ENCODE peak calls at places on chromosomes 5 and 9, in six cellular contexts. One of them, this sample, is unnamed.

GRCh38 chr5:122882836-122883235 is 37.4 kb downstream of the SNX24 start:
- DNase-seq in mesendoderm: no peak
- DNase-seq in H9: no peak
- DNase-seq in neuronal stem cell: no peak
- DNase-seq in IMR-90: peak; percentile 55
- DNase-seq in H1: no peak
- DNase-seq in this sample: peak; percentile 40

GRCh38 chr5:149581931-149582768 is 852 bp downstream of the ARHGEF37 start:
- DNase-seq in H1: peak; percentile 58
- DNase-seq in mesendoderm: peak; percentile 30
- DNase-seq in IMR-90: no peak
- DNase-seq in H9: peak; percentile 65
- DNase-seq in neuronal stem cell: peak; percentile 39
- DNase-seq in this sample: peak; percentile 57

GRCh38 chr9:132185164-132186009 is 23.5 kb downstream of the NTNG2 start:
- DNase-seq in H1: no peak
- DNase-seq in H9: peak; percentile 32
- DNase-seq in mesendoderm: peak; percentile 57
- DNase-seq in neuronal stem cell: no peak
- DNase-seq in IMR-90: no peak
- DNase-seq in this sample: no peak

GRCh38 chr5:140011297-140011802 is 31.7 kb downstream of the NRG2 start:
- DNase-seq in H1: no peak
- DNase-seq in mesendoderm: no peak
- DNase-seq in IMR-90: peak; percentile 1
- DNase-seq in H9: no peak
- DNase-seq in neuronal stem cell: no peak
- DNase-seq in this sample: peak; percentile 26

GRCh38 chr9:126709241-126709640 is 95.5 kb downstream of the LMX1B start:
- DNase-seq in mesendoderm: no peak
- DNase-seq in IMR-90: no peak
- DNase-seq in H1: no peak
- DNase-seq in H9: no peak
- DNase-seq in neuronal stem cell: no peak
- DNase-seq in this sample: no peak

GRCh38 chr9:134959971-134960310 is 42.2 kb upstream of the FCN1 start:
- DNase-seq in H1: no peak
- DNase-seq in H9: no peak
- DNase-seq in neuronal stem cell: no peak
- DNase-seq in mesendoderm: no peak
- DNase-seq in IMR-90: no peak
- DNase-seq in this sample: no peak

GRCh38 chr9:120136685-120137084 is 443.3 kb downstream of the CDK5RAP2 start:
- DNase-seq in H1: no peak
- DNase-seq in H9: no peak
- DNase-seq in mesendoderm: no peak
- DNase-seq in neuronal stem cell: no peak
- DNase-seq in IMR-90: no peak
- DNase-seq in this sample: no peak

GRCh38 chr9:13863112-13863511 is 450.8 kb downstream of the NFIB start:
- DNase-seq in mesendoderm: no peak
- DNase-seq in H1: no peak
- DNase-seq in H9: no peak
- DNase-seq in neuronal stem cell: no peak
- DNase-seq in IMR-90: peak; percentile 7
- DNase-seq in this sample: no peak

GRCh38 chr5:77718934-77719610 is 57.1 kb downstream of the TBCA start:
- DNase-seq in IMR-90: no peak
- DNase-seq in mesendoderm: no peak
- DNase-seq in H9: no peak
- DNase-seq in H1: no peak
- DNase-seq in neuronal stem cell: no peak
- DNase-seq in this sample: no peak

GRCh38 chr5:80625230-80625629 is 29.2 kb upstream of the MSH3 start:
- DNase-seq in H9: no peak
- DNase-seq in neuronal stem cell: no peak
- DNase-seq in mesendoderm: no peak
- DNase-seq in H1: no peak
- DNase-seq in IMR-90: no peak
- DNase-seq in this sample: no peak

GRCh38 chr5:123817267-123817666 is 305.3 kb downstream of the CSNK1G3 start:
- DNase-seq in neuronal stem cell: no peak
- DNase-seq in H1: no peak
- DNase-seq in mesendoderm: no peak
- DNase-seq in IMR-90: no peak
- DNase-seq in H9: no peak
- DNase-seq in this sample: no peak

GRCh38 chr5:969421-969839 is 39.2 kb upstream of the NKD2 start:
- DNase-seq in IMR-90: peak; percentile 5
- DNase-seq in H1: no peak
- DNase-seq in mesendoderm: no peak
- DNase-seq in neuronal stem cell: no peak
- DNase-seq in H9: no peak
- DNase-seq in this sample: no peak

GRCh38 chr9:21803674-21804048 is 1.2 kb downstream of the MTAP start:
- DNase-seq in IMR-90: no peak
- DNase-seq in H9: no peak
- DNase-seq in H1: no peak
- DNase-seq in neuronal stem cell: no peak
- DNase-seq in mesendoderm: peak; percentile 9
- DNase-seq in this sample: peak; percentile 28

GRCh38 chr5:134005415-134006118 is 792 bp upstream of the VDAC1 start:
- DNase-seq in mesendoderm: peak; percentile 89
- DNase-seq in IMR-90: no peak
- DNase-seq in H1: peak; percentile 71
- DNase-seq in H9: peak; percentile 70
- DNase-seq in neuronal stem cell: no peak
- DNase-seq in this sample: no peak

GRCh38 chr5:109597893-109598292 is 91.8 kb upstream of the MAN2A1 start:
- DNase-seq in mesendoderm: no peak
- DNase-seq in H9: no peak
- DNase-seq in H1: no peak
- DNase-seq in IMR-90: no peak
- DNase-seq in neuronal stem cell: no peak
- DNase-seq in this sample: no peak

GRCh38 chr5:109604758-109605157 is 85.0 kb upstream of the MAN2A1 start:
- DNase-seq in IMR-90: no peak
- DNase-seq in neuronal stem cell: no peak
- DNase-seq in H9: no peak
- DNase-seq in H1: no peak
- DNase-seq in mesendoderm: no peak
- DNase-seq in this sample: no peak

DNA sequence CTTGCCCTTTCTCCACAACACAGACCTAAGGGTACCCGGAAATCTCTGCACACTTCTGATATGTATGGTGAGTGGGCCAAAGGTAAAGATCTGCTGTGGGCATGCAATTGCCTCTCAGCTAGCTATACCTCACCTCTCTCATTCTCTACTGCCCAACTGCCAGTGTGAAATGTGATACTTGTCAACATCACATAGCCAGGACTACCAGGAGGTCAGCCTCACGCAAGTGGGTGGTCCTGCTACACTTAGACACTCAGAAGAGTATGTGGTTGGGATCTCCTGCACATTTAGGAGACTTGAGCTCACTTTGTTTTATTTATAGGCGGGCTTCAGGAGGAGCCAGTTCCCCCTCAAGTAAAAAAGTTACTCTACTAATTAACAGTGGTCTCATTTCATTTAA is 88.0 kb upstream of the MAN2A1 start:
- DNase-seq in H9: no peak
- DNase-seq in H1: no peak
- DNase-seq in mesendoderm: no peak
- DNase-seq in IMR-90: no peak
- DNase-seq in neuronal stem cell: no peak
- DNase-seq in this sample: no peak
- H2BK15ac ChIP-seq in H9: no peak overlapping the region
- H2BK15ac ChIP-seq in H1: no peak overlapping the region
- H2BK15ac ChIP-seq in mesendoderm: no peak overlapping the region
- H2BK15ac ChIP-seq in IMR-90: no peak overlapping the region
- H2BK15ac ChIP-seq in neuronal stem cell: no peak overlapping the region
- H2BK15ac ChIP-seq in this sample: no peak overlapping the region

GRCh38 chr5:67454957-67455561 is 258.5 kb upstream of the CD180 start:
- DNase-seq in H9: no peak
- DNase-seq in IMR-90: no peak
- DNase-seq in neuronal stem cell: no peak
- DNase-seq in mesendoderm: no peak
- DNase-seq in H1: no peak
- DNase-seq in this sample: no peak

GRCh38 chr5:67447732-67448131 is 251.1 kb upstream of the CD180 start:
- DNase-seq in mesendoderm: no peak
- DNase-seq in H1: no peak
- DNase-seq in IMR-90: no peak
- DNase-seq in H9: no peak
- DNase-seq in neuronal stem cell: no peak
- DNase-seq in this sample: no peak

GRCh38 chr5:67455987-67456386 is 259.4 kb upstream of the CD180 start:
- DNase-seq in IMR-90: no peak
- DNase-seq in neuronal stem cell: no peak
- DNase-seq in H9: no peak
- DNase-seq in H1: no peak
- DNase-seq in mesendoderm: no peak
- DNase-seq in this sample: no peak

GRCh38 chr5:67453526-67453925 is 256.9 kb upstream of the CD180 start:
- DNase-seq in IMR-90: no peak
- DNase-seq in H1: no peak
- DNase-seq in neuronal stem cell: no peak
- DNase-seq in mesendoderm: no peak
- DNase-seq in H9: no peak
- DNase-seq in this sample: peak; percentile 77

DNA sequence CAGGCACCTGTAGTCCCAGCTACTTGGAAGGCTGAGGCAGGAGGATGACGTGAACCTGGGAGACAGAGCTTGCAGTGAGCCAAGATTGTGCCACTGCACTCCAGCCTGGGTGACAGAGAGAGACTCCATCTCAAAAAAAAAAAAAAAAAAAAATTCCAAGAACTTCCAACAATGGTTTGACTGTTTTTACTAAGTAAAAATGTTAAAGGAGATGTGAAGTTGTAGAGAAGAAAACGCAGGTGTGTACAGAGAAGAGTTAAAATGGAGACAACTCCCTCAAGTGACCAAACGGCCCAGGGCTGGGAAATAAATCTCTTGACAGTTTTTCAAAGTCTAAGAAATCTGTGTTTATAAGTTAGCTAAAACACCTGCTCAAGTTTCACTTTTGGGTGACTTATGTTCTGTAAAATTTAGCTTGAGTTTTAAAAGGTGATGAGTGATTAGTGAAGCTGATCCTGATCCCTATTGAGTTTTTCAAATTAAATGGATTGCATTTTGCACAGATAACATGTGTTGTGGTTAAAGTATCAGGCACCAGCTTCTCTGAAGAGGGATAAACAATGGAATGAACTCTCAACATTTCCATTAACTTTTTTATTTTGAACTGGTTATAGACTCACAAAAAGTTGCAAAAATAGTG is 255.2 kb upstream of the CD180 start:
- DNase-seq in IMR-90: no peak
- DNase-seq in mesendoderm: no peak
- DNase-seq in neuronal stem cell: no peak
- DNase-seq in H9: no peak
- DNase-seq in H1: no peak
- DNase-seq in this sample: no peak
- H2BK15ac ChIP-seq in IMR-90: no peak overlapping the region
- H2BK15ac ChIP-seq in mesendoderm: no peak overlapping the region
- H2BK15ac ChIP-seq in neuronal stem cell: no peak overlapping the region
- H2BK15ac ChIP-seq in H9: no peak overlapping the region
- H2BK15ac ChIP-seq in H1: no peak overlapping the region
- H2BK15ac ChIP-seq in this sample: no peak overlapping the region

GRCh38 chr9:106528158-106528557 is 334.8 kb upstream of the ZNF462 start:
- DNase-seq in neuronal stem cell: no peak
- DNase-seq in mesendoderm: no peak
- DNase-seq in H1: no peak
- DNase-seq in H9: no peak
- DNase-seq in IMR-90: no peak
- DNase-seq in this sample: no peak

GRCh38 chr9:106534800-106535199 is 328.2 kb upstream of the ZNF462 start:
- DNase-seq in H9: no peak
- DNase-seq in neuronal stem cell: no peak
- DNase-seq in mesendoderm: no peak
- DNase-seq in H1: no peak
- DNase-seq in IMR-90: no peak
- DNase-seq in this sample: no peak

GRCh38 chr9:106532616-106533015 is 330.4 kb upstream of the ZNF462 start:
- DNase-seq in mesendoderm: no peak
- DNase-seq in neuronal stem cell: no peak
- DNase-seq in H1: no peak
- DNase-seq in H9: peak; percentile 43
- DNase-seq in IMR-90: no peak
- DNase-seq in this sample: no peak

GRCh38 chr9:106526805-106527204 is 336.2 kb upstream of the ZNF462 start:
- DNase-seq in mesendoderm: no peak
- DNase-seq in H9: no peak
- DNase-seq in IMR-90: no peak
- DNase-seq in neuronal stem cell: no peak
- DNase-seq in H1: no peak
- DNase-seq in this sample: no peak

DNA sequence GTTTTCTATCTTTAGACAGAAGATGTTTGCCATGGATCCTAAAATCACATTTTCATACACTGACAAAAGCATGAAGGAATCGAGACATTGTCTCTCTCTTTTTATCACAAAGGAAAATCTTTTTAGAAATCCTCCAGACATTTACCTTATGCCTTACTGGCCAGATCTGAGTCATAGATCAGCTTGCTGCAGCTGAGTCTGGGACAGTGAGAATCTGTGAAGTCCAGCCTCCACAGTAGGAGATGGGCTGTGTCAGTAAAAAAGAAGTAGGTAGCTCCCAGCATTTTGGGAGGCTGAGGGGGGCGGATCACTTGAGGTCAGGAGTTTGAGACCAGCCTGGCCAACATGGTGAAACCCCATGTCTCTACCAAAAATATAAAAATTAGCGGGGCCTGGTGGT is 333.4 kb upstream of the ZNF462 start:
- DNase-seq in IMR-90: no peak
- DNase-seq in neuronal stem cell: no peak
- DNase-seq in mesendoderm: no peak
- DNase-seq in H9: no peak
- DNase-seq in H1: no peak
- DNase-seq in this sample: no peak
- H2BK15ac ChIP-seq in IMR-90: no peak overlapping the region
- H2BK15ac ChIP-seq in neuronal stem cell: no peak overlapping the region
- H2BK15ac ChIP-seq in mesendoderm: no peak overlapping the region
- H2BK15ac ChIP-seq in H9: no peak overlapping the region
- H2BK15ac ChIP-seq in H1: no peak overlapping the region
- H2BK15ac ChIP-seq in this sample: no peak overlapping the region

DNA sequence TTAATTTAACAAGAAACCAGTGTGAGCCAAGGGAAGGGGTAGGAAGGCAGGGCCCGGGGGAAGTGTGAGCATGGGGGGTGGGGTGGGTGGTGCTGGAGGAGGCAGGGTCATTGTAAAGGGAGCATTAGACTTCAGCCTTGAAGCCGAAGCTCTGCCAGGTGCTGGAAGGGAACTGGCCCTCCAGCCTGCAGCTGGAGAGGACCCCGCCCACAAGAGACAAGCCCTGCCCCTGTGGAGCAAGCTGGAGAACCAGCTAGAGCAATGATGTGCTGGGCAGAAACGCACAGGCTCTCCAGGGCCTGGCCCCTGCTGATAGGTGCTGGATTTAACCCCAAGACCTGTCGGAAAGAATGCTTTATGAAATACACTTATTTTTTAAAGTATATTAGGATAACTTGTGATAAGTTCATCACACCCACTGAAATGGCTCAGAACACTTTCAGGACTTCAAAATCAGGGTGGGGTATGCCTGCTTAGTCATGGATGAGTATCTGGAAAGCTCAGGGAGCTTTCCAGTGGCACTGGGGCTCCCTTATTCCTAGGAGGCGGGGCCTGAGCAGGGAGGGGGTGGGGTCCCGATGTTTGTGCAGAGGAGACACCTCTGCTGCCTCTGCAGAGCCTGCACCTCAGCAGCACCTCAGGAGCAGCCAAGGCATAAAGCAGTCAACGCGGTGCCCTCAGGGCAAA is 27.1 kb downstream of the UBE2QL1 start:
- DNase-seq in mesendoderm: peak; percentile 63
- DNase-seq in H9: peak; percentile 95
- DNase-seq in neuronal stem cell: no peak
- DNase-seq in IMR-90: no peak
- DNase-seq in H1: peak; percentile 84
- DNase-seq in this sample: no peak
- H2BK15ac ChIP-seq in mesendoderm: no peak overlapping the region
- H2BK15ac ChIP-seq in H9: no peak overlapping the region
- H2BK15ac ChIP-seq in neuronal stem cell: no peak overlapping the region
- H2BK15ac ChIP-seq in IMR-90: no peak overlapping the region
- H2BK15ac ChIP-seq in H1: no peak overlapping the region
- H2BK15ac ChIP-seq in this sample: no peak overlapping the region

This sample was measured in mesenchymal stem cell.